ENCODE peak calls at places on chromosome 17, in six cellular contexts. Y is GM19239, N is lung, F is heart left ventricle, I is NCI-H446, B is NCI-H460. U is an unnamed sample.

GRCh38 chr17:77884019-77884418 is 74.5 kb upstream of the TNRC6C start:
- DNase-seq in Y (no peak), N (no peak), F (no peak), I (peak; percentile 69), B (no peak), U (no peak)

GRCh38 chr17:14434506-14434905 is 133.6 kb downstream of the HS3ST3B1 start:
- DNase-seq in Y (no peak), N (no peak), F (no peak), I (no peak), B (no peak), U (no peak)

GRCh38 chr17:76811028-76811427 is 57.2 kb upstream of the MGAT5B start:
- DNase-seq in Y (no peak), N (no peak), F (no peak), I (no peak), B (no peak), U (no peak)

GRCh38 chr17:40499551-40500189 is 1.8 kb downstream of the TNS4 start:
- DNase-seq in Y (no peak), N (peak; percentile 84), F (peak; percentile 88), I (peak; percentile 71), B (peak; percentile 46), U (peak; percentile 96)

GRCh38 chr17:73657473-73658116 is 13.3 kb upstream of the SDK2 start:
- DNase-seq in Y (no peak), N (peak; percentile 39), F (no peak), I (no peak), B (peak; percentile 47), U (peak; percentile 42)

GRCh38 chr17:54944796-54945195 is 23.7 kb downstream of the COX11 start:
- DNase-seq in Y (no peak), N (no peak), F (no peak), I (no peak), B (no peak), U (no peak)

GRCh38 chr17:14875557-14876412 is 389.3 kb downstream of the PMP22 start:
- DNase-seq in Y (no peak), N (no peak), F (no peak), I (no peak), B (no peak), U (no peak)

GRCh38 chr17:50443492-50444051 is 17.6 kb downstream of the ACSF2 start:
- DNase-seq in Y (no peak), N (no peak), F (no peak), I (peak; percentile 13), B (no peak), U (no peak)

GRCh38 chr17:78664476-78665384 is 87.5 kb upstream of the DNAH17 start:
- DNase-seq in Y (no peak), N (no peak), F (no peak), I (peak; percentile 30), B (no peak), U (no peak)

GRCh38 chr17:73613271-73613941 is 30.8 kb downstream of the SDK2 start:
- DNase-seq in Y (no peak), N (no peak), F (no peak), I (no peak), B (no peak), U (no peak)

GRCh38 chr17:1420981-1421380 is 21.0 kb upstream of the YWHAE start:
- DNase-seq in Y (no peak), N (no peak), F (no peak), I (no peak), B (no peak), U (no peak)

GRCh38 chr17:58918072-58918471 is 162.4 kb downstream of the PPM1E start:
- DNase-seq in Y (no peak), N (no peak), F (no peak), I (no peak), B (no peak), U (no peak)

GRCh38 chr17:74979408-74980146 is 7.0 kb upstream of the HID1 start:
- DNase-seq in Y (no peak), N (no peak), F (no peak), I (no peak), B (no peak), U (no peak)

GRCh38 chr17:79781012-79781665 is 3.2 kb downstream of the CBX2 start:
- DNase-seq in Y (no peak), N (no peak), F (no peak), I (no peak), B (no peak), U (no peak)

GRCh38 chr17:17645961-17646360 is 35.3 kb upstream of the RAI1 start:
- DNase-seq in Y (no peak), N (no peak), F (no peak), I (no peak), B (no peak), U (no peak)

GRCh38 chr17:79532107-79532790 is 78.6 kb downstream of the RBFOX3 start:
- DNase-seq in Y (no peak), N (no peak), F (no peak), I (no peak), B (no peak), U (no peak)

GRCh38 chr17:27746881-27747280 is 53.4 kb downstream of the NOS2 start:
- DNase-seq in Y (no peak), N (no peak), F (no peak), I (no peak), B (no peak), U (no peak)

GRCh38 chr17:45090711-45091110 is 29.6 kb downstream of the NMT1 start:
- DNase-seq in Y (no peak), N (no peak), F (no peak), I (no peak), B (no peak), U (no peak)

GRCh38 chr17:64615025-64615677 is 47.0 kb downstream of the SMURF2 start:
- DNase-seq in Y (no peak), N (no peak), F (no peak), I (no peak), B (no peak), U (no peak)